ENCODE peak calls at places on chromosome 11, in ten cellular contexts. V is tibial artery, H is psoas muscle, X is endodermal cell, L is epithelial cell of esophagus, C is coronary artery, F is fibroblast of the aortic adventitia, S is choroid plexus epithelial cell, G is AG04450, J is PC-9. I is an unnamed sample.

GRCh38 chr11:109695696-109696095 is 273.7 kb downstream of the C11orf87 start:
- DNase-seq in C (no peak), F (peak; percentile 48), S (peak; percentile 29), X (no peak), V (no peak), J (no peak), H (no peak), L (peak; percentile 87), G (no peak), I (no peak)

GRCh38 chr11:2217211-2218081 is 45.8 kb upstream of the TH start:
- DNase-seq in F (no peak), S (no peak), V (no peak), H (no peak), G (no peak), X (peak; percentile 47), J (no peak), L (no peak), C (no peak), I (peak; percentile 6)

GRCh38 chr11:45141631-45142030 is 4.8 kb upstream of the PRDM11 start:
- DNase-seq in C (no peak), H (no peak), S (no peak), V (no peak), L (no peak), X (no peak), J (no peak), F (no peak), G (no peak), I (no peak)

GRCh38 chr11:1936072-1936780 is 10.9 kb upstream of the MRPL23 start:
- DNase-seq in G (no peak), X (no peak), V (no peak), L (no peak), J (no peak), C (no peak), H (peak; percentile 16), S (no peak), F (no peak), I (no peak)

GRCh38 chr11:18013790-18014507 is 1.1 kb upstream of the SERGEF start:
- DNase-seq in C (no peak), H (no peak), L (peak; percentile 11), S (peak; percentile 12), X (peak; percentile 61), V (no peak), J (no peak), F (peak; percentile 10), G (no peak), I (no peak)

GRCh38 chr11:61082161-61082870 is 20.0 kb upstream of the CD5 start:
- DNase-seq in L (no peak), J (no peak), C (no peak), S (no peak), G (no peak), X (no peak), F (no peak), V (peak; percentile 43), H (no peak), I (no peak)

GRCh38 chr11:7572001-7572712 is 58.4 kb downstream of the PPFIBP2 start:
- DNase-seq in C (no peak), S (no peak), H (no peak), L (no peak), X (peak; percentile 62), F (no peak), J (peak; percentile 90), G (no peak), V (no peak), I (no peak)

GRCh38 chr11:120062561-120062930 is 75.4 kb downstream of the TRIM29 start:
- DNase-seq in X (no peak), S (no peak), H (no peak), F (no peak), C (no peak), V (no peak), G (no peak), L (no peak), J (no peak), I (no peak)

GRCh38 chr11:123473941-123474668 is 44.0 kb downstream of the GRAMD1B start:
- DNase-seq in L (peak; percentile 82), X (no peak), V (no peak), H (no peak), S (peak; percentile 86), J (no peak), G (peak; percentile 69), C (no peak), F (peak; percentile 96), I (no peak)

GRCh38 chr11:73365352-73366264 is 10.6 kb upstream of the RELT start:
- DNase-seq in J (no peak), G (no peak), S (no peak), L (no peak), C (no peak), H (no peak), X (no peak), V (no peak), F (no peak), I (no peak)
- H3K4me3 ChIP-seq in J (no peak overlapping the region), G (no peak overlapping the region), S (no peak overlapping the region), L (no peak overlapping the region), C (no peak overlapping the region), H (no peak overlapping the region), X (no peak overlapping the region), V (no peak overlapping the region), F (no peak overlapping the region), I (no peak overlapping the region)

DNA sequence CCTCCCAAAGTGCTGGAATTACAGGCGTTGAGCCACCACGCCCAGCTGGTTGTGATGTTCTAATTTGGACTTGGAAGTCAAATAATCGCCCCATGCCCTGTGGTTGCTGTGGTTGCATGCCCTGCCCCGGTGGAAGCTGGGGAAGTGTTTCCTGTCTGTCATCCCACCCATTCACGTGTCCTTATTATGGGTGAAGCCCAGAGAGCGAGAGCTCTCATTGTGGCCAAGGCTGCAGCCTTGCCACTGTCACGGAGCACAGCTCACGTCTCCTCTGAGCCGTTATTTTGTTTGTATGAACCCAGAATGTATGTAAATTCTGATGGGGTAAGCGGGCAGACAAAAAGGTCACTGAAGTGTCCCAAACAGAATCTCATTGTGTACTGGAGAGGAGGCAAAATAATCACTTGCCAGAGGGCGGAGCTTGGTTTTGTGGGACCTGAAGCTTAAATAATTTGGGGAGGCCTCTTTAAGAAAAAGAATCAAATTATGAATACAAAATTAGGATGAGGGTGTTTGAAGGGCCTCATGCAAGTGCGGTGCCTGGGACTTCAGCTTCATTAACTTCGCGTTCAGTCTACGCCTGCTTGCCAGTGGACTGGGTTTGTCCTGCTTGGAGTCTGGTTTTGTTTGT is 25.8 kb upstream of the TREH start:
- DNase-seq in L (no peak), F (no peak), J (no peak), G (no peak), X (no peak), H (peak; percentile 21), S (no peak), V (no peak), C (peak; percentile 68), I (no peak)
- H3K4me3 ChIP-seq in L (no peak overlapping the region), F (no peak overlapping the region), J (no peak overlapping the region), G (no peak overlapping the region), X (no peak overlapping the region), H (no peak overlapping the region), S (no peak overlapping the region), V (no peak overlapping the region), C (no peak overlapping the region), I (no peak overlapping the region)

GRCh38 chr11:125903753-125904659 is at the start of gene DDX25:
- DNase-seq in H (no peak), J (no peak), F (no peak), C (no peak), S (no peak), V (no peak), X (peak; percentile 89), G (no peak), L (no peak), I (no peak)
- H3K4me3 ChIP-seq in H (peak within 1 kb of the TSS; percentile 87), J (peak within 1 kb of the TSS; percentile 98), F (peak within 1 kb of the TSS; percentile 43), C (peak within 1 kb of the TSS; percentile 70), S (peak within 1 kb of the TSS; percentile 3), V (peak within 1 kb of the TSS; percentile 62), X (peak within 1 kb of the TSS; percentile 100), G (peak within 1 kb of the TSS; percentile 7), L (peak within 1 kb of the TSS; percentile 27), I (peak within 1 kb of the TSS; percentile 70)

GRCh38 chr11:118917488-118918127 is 8.1 kb downstream of the BCL9L start:
- DNase-seq in L (peak; percentile 93), G (no peak), J (peak; percentile 86), S (peak; percentile 93), V (peak; percentile 93), F (peak; percentile 93), H (peak; percentile 82), C (peak; percentile 94), X (peak; percentile 79), I (no peak)
- H3K4me3 ChIP-seq in L (peak overlapping the region; percentile 30), G (peak overlapping the region; percentile 53), J (peak overlapping the region; percentile 54), S (peak overlapping the region; percentile 33), V (peak overlapping the region; percentile 72), F (peak overlapping the region; percentile 57), H (peak overlapping the region; percentile 57), C (peak overlapping the region; percentile 82), X (peak overlapping the region; percentile 77), I (peak overlapping the region; percentile 94)